ENCODE peak calls at places on chromosomes 5 and 9, in ten cellular contexts. I is ELF-1; M is T-cell; V is hepatocyte; G is A549; J is stimulated activated CD8-positive, alpha-beta memory T cell treated with anti-CD3 and anti-CD28 coated beads, Interleukin-4, amount 100 ng/mL, for 24 hours; W is B cell; U is germinal center; R is activated naive CD4-positive, alpha-beta T cell; B is NCI-H1092 treated with DMSO at 0.1 percent for 48 hours. X is an unnamed sample.

GRCh38 chr9:70868661-70869652 is 252.5 kb downstream of the TRPM3 start:
- DNase-seq in U (no peak), J (no peak), G (no peak), I (no peak), V (peak; percentile 28), W (no peak), M (no peak), B (no peak), R (no peak), X (no peak)

GRCh38 chr9:97312101-97312500 is 4.6 kb downstream of the CCDC180 start:
- DNase-seq in M (no peak), I (peak; percentile 22), J (no peak), W (no peak), R (no peak), V (no peak), G (no peak), U (no peak), B (no peak), X (no peak)

GRCh38 chr5:75736273-75736672 is 19.0 kb upstream of the POC5 start:
- DNase-seq in M (no peak), G (no peak), U (no peak), B (no peak), V (no peak), J (no peak), I (no peak), R (no peak), W (no peak), X (no peak)

GRCh38 chr5:73311291-73312110 is 137.1 kb downstream of the FOXD1 start:
- DNase-seq in G (peak; percentile 23), M (no peak), W (no peak), B (no peak), R (no peak), I (peak; percentile 89), J (no peak), V (peak; percentile 63), U (no peak), X (no peak)

GRCh38 chr9:77848897-77849296 is 182.7 kb downstream of the GNAQ start:
- DNase-seq in U (no peak), B (no peak), M (no peak), G (peak; percentile 39), V (peak; percentile 46), W (no peak), J (no peak), R (no peak), I (no peak), X (no peak)

GRCh38 chr9:20981486-20981885 is 50.0 kb downstream of the HACD4 start:
- DNase-seq in V (peak; percentile 13), G (peak; percentile 11), M (no peak), I (no peak), R (no peak), B (no peak), U (no peak), W (no peak), J (no peak), X (no peak)

GRCh38 chr5:125659316-125660071 is 763.7 kb upstream of the GRAMD2B start:
- DNase-seq in G (no peak), I (no peak), B (no peak), J (no peak), R (no peak), M (no peak), U (no peak), W (no peak), V (no peak), X (no peak)

GRCh38 chr5:93092349-93093105 is 488.5 kb downstream of the NR2F1-AS1 start:
- DNase-seq in V (no peak), M (no peak), B (peak; percentile 4), G (peak; percentile 25), I (no peak), U (no peak), J (no peak), W (no peak), R (no peak), X (no peak)

GRCh38 chr9:33082538-33083326 is 6.3 kb upstream of the SMU1 start:
- DNase-seq in B (no peak), R (no peak), W (peak; percentile 52), G (no peak), M (no peak), V (no peak), U (no peak), J (no peak), I (no peak), X (no peak)

GRCh38 chr5:12242960-12243888 is 339.0 kb upstream of the CTNND2 start:
- DNase-seq in R (no peak), G (no peak), J (no peak), M (no peak), I (no peak), B (no peak), W (no peak), V (no peak), U (no peak), X (no peak)

GRCh38 chr9:32589083-32589713 is 16.2 kb upstream of the NDUFB6 start:
- DNase-seq in G (peak; percentile 63), J (no peak), R (no peak), U (peak; percentile 29), V (peak; percentile 60), W (no peak), I (no peak), M (no peak), B (peak; percentile 37), X (no peak)

GRCh38 chr5:88248743-88249540 is 19.7 kb downstream of the TMEM161B start:
- DNase-seq in M (no peak), G (no peak), R (no peak), V (no peak), B (no peak), I (no peak), W (no peak), U (no peak), J (no peak), X (no peak)

GRCh38 chr5:135874461-135874860 is 21.2 kb downstream of the IL9 start:
- DNase-seq in G (no peak), R (no peak), U (no peak), M (no peak), B (no peak), V (no peak), I (no peak), W (no peak), J (no peak), X (no peak)

GRCh38 chr9:131567910-131568309 is 22.6 kb downstream of the PRRT1B start:
- DNase-seq in V (no peak), I (no peak), M (no peak), G (no peak), W (no peak), B (no peak), R (no peak), U (no peak), J (no peak), X (no peak)

GRCh38 chr5:33361781-33362180 is 79.0 kb upstream of the TARS1 start:
- DNase-seq in M (no peak), B (no peak), R (no peak), U (no peak), W (no peak), I (no peak), G (no peak), V (no peak), J (no peak), X (no peak)

GRCh38 chr9:119052339-119053030 is 316.8 kb downstream of the BRINP1 start:
- DNase-seq in V (no peak), M (no peak), R (no peak), G (no peak), I (no peak), U (no peak), W (no peak), B (no peak), J (no peak), X (no peak)

GRCh38 chr9:6439051-6439703 is 26.2 kb downstream of the UHRF2 start:
- DNase-seq in W (no peak), M (no peak), B (no peak), J (no peak), G (no peak), I (no peak), R (no peak), V (no peak), U (no peak), X (no peak)

GRCh38 chr5:43400082-43400481 is 12.1 kb downstream of the CCL28 start:
- DNase-seq in W (no peak), B (no peak), G (no peak), I (no peak), V (no peak), J (no peak), M (no peak), U (no peak), R (no peak), X (no peak)

GRCh38 chr9:6944093-6944551 is 186.3 kb downstream of the KDM4C start:
- DNase-seq in G (no peak), I (no peak), J (no peak), M (no peak), U (no peak), B (peak; percentile 73), W (no peak), V (no peak), R (no peak), X (no peak)

GRCh38 chr9:93673844-93674334 is 97.5 kb downstream of the PHF2 start:
- DNase-seq in B (no peak), M (peak; percentile 0), W (no peak), R (no peak), I (peak; percentile 0), J (no peak), U (no peak), V (no peak), G (no peak), X (no peak)

GRCh38 chr9:77731008-77731698 is 83.0 kb upstream of the GNA14 start:
- DNase-seq in G (no peak), B (peak; percentile 28), J (no peak), U (no peak), R (no peak), I (no peak), W (no peak), V (no peak), M (no peak), X (no peak)

GRCh38 chr9:6708732-6709131 is 49.0 kb upstream of the KDM4C start:
- DNase-seq in R (no peak), B (no peak), W (no peak), U (no peak), G (no peak), I (no peak), J (no peak), M (no peak), V (no peak), X (no peak)

X was measured in activated gamma-delta T cell.